ENCODE peak calls at places on chromosomes 12 and 14, in seven cellular contexts. K, U, G, N, O, A and Q are unnamed samples.

GRCh38 chr12:66409195-66409871 is 107.0 kb downstream of the HELB start:
- DNase-seq in K (peak), U (no peak), G (peak), N (no peak), O (peak), A (no peak), Q (no peak)

GRCh38 chr12:57641699-57642442 is 8.9 kb upstream of the B4GALNT1 start:
- DNase-seq in K (no peak), U (no peak), G (no peak), N (no peak), O (no peak), A (no peak), Q (no peak)

GRCh38 chr14:102757646-102758045 is 19.6 kb upstream of the TRAF3 start:
- DNase-seq in K (no peak), U (no peak), G (no peak), N (no peak), O (no peak), A (no peak), Q (no peak)

GRCh38 chr12:131677699-131678098 is 33.2 kb upstream of the SFSWAP start:
- DNase-seq in K (no peak), U (peak), G (no peak), N (no peak), O (no peak), A (no peak), Q (no peak)

GRCh38 chr14:51053157-51053556 is 41.7 kb downstream of the TRIM9 start:
- DNase-seq in K (no peak), U (no peak), G (no peak), N (no peak), O (peak), A (no peak), Q (no peak)

GRCh38 chr14:65278589-65278988 is 133.9 kb upstream of the FUT8 start:
- DNase-seq in K (no peak), U (no peak), G (no peak), N (no peak), O (no peak), A (no peak), Q (no peak)

GRCh38 chr12:7369274-7369729 is 65.4 kb downstream of the ACSM4 start:
- DNase-seq in K (no peak), U (no peak), G (no peak), N (no peak), O (no peak), A (no peak), Q (no peak)

GRCh38 chr12:97936165-97936564 is 473.6 kb downstream of the RMST start:
- DNase-seq in K (no peak), U (no peak), G (no peak), N (no peak), O (no peak), A (no peak), Q (no peak)

GRCh38 chr14:34328178-34328577 is 133.9 kb downstream of the SPTSSA start:
- DNase-seq in K (no peak), U (no peak), G (no peak), N (no peak), O (peak), A (no peak), Q (no peak)

GRCh38 chr12:123519151-123520001 is 14.1 kb downstream of the RILPL1 start:
- DNase-seq in K (no peak), U (peak), G (no peak), N (peak), O (peak), A (no peak), Q (peak)

GRCh38 chr12:110639336-110640178 is 25.6 kb downstream of the TCTN1 start:
- DNase-seq in K (peak), U (no peak), G (no peak), N (no peak), O (peak), A (no peak), Q (no peak)

GRCh38 chr14:64778114-64778754 is 74.0 kb downstream of the PLEKHG3 start:
- DNase-seq in K (no peak), U (no peak), G (no peak), N (no peak), O (no peak), A (no peak), Q (no peak)

GRCh38 chr14:68941820-68942219 is 37.3 kb downstream of the ACTN1 start:
- DNase-seq in K (peak), U (peak), G (peak), N (peak), O (peak), A (no peak), Q (peak)

GRCh38 chr14:47919994-47920393 is 244.6 kb upstream of the MDGA2 start:
- DNase-seq in K (no peak), U (no peak), G (peak), N (no peak), O (no peak), A (no peak), Q (no peak)

GRCh38 chr12:1466481-1467260 is 127.7 kb downstream of the FBXL14 start:
- DNase-seq in K (no peak), U (no peak), G (no peak), N (no peak), O (no peak), A (no peak), Q (no peak)

GRCh38 chr12:92593734-92594402 is 108.9 kb upstream of the PLEKHG7 start:
- DNase-seq in K (no peak), U (peak), G (no peak), N (peak), O (peak), A (no peak), Q (peak)

GRCh38 chr12:127143020-127143419 is 1124.0 kb upstream of the TMEM132C start:
- DNase-seq in K (no peak), U (no peak), G (peak), N (no peak), O (no peak), A (no peak), Q (no peak)

GRCh38 chr12:98699568-98699967 is 54.5 kb downstream of the APAF1 start:
- DNase-seq in K (no peak), U (no peak), G (no peak), N (no peak), O (peak), A (no peak), Q (no peak)

GRCh38 chr12:68587448-68587873 is 23.2 kb upstream of the RAP1B start:
- DNase-seq in K (no peak), U (no peak), G (no peak), N (no peak), O (no peak), A (no peak), Q (no peak)

GRCh38 chr12:57734586-57734985 is 4.0 kb downstream of the AGAP2 start:
- DNase-seq in K (no peak), U (no peak), G (no peak), N (no peak), O (no peak), A (no peak), Q (no peak)

GRCh38 chr14:61218765-61219164 is 62.4 kb downstream of the TMEM30B start:
- DNase-seq in K (no peak), U (no peak), G (no peak), N (no peak), O (no peak), A (no peak), Q (no peak)

GRCh38 chr12:100295764-100296555 is 29.0 kb downstream of the SCYL2 start:
- DNase-seq in K (no peak), U (no peak), G (no peak), N (no peak), O (peak), A (no peak), Q (no peak)

GRCh38 chr12:67425394-67425793 is 156.2 kb downstream of the CAND1 start:
- DNase-seq in K (no peak), U (no peak), G (no peak), N (no peak), O (no peak), A (no peak), Q (no peak)

GRCh38 chr12:101221301-101221700 is 11.3 kb upstream of the SLC5A8 start:
- DNase-seq in K (no peak), U (no peak), G (no peak), N (no peak), O (no peak), A (no peak), Q (no peak)

GRCh38 chr14:73476451-73476905 is 14.3 kb upstream of the RIOX1 start:
- DNase-seq in K (no peak), U (no peak), G (no peak), N (no peak), O (no peak), A (no peak), Q (no peak)

GRCh38 chr14:73472182-73473114 is 14.1 kb upstream of the NUMB start:
- DNase-seq in K (peak), U (peak), G (peak), N (peak), O (peak), A (no peak), Q (no peak)

GRCh38 chr14:73471582-73472181 is 13.3 kb upstream of the NUMB start:
- DNase-seq in K (no peak), U (no peak), G (no peak), N (peak), O (no peak), A (no peak), Q (no peak)

GRCh38 chr14:73477618-73478266 is 13.0 kb upstream of the RIOX1 start:
- DNase-seq in K (no peak), U (peak), G (no peak), N (no peak), O (peak), A (no peak), Q (no peak)

DNA sequence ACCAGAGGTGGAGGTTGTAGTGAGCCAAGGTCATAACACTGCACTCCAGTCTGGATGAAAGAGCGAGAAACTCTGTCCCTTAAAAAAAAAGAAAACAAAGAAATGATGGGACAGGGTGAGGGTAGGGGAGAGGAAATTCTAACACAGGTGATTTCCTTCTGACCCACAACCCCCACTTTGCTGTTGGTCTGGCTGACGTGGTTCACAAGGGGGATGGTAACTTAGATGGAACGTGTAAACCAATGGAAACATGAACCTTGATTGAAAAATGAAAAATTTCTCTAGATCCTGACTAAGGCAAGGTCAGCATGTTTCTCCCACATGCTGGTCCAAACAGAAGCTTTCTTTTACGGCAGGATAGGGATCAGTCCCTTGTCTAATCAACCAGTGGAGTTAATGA is 15.8 kb upstream of the RIOX1 start:
- DNase-seq in K (no peak), U (no peak), G (no peak), N (no peak), O (no peak), A (no peak), Q (no peak)
- TF ChIP-seq CTCF in K (no peak), U (no peak), G (no peak), N (no peak), O (no peak), A (no peak), Q (no peak)

GRCh38 chr14:97976861-97977260 is 1179.7 kb downstream of the VRK1 start:
- DNase-seq in K (no peak), U (peak), G (no peak), N (no peak), O (no peak), A (no peak), Q (no peak)

GRCh38 chr14:97977711-97978261 is 1180.6 kb downstream of the VRK1 start:
- DNase-seq in K (no peak), U (peak), G (no peak), N (no peak), O (no peak), A (peak), Q (no peak)

GRCh38 chr14:97975960-97976359 is 1178.8 kb downstream of the VRK1 start:
- DNase-seq in K (no peak), U (no peak), G (no peak), N (no peak), O (no peak), A (no peak), Q (no peak)

DNA sequence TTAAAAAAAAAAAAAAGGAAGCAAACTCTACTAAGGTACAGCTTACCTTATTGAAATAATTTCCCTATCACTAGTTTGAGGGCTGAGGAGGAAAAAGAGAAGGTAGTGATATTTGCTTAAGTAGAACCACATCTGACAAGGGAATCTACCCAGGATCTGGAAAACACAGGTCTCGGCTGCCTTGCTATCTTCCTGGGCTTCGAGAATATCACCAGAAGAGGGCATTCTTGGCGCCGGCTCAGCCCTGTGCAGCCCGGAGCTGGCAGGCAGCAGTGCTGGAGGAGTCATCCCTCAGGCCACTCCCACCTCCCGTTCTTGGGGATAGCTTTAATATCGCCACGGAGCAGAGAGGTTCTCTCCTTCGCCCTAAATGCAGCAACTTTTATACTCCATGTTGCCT is 1181.2 kb downstream of the VRK1 start:
- DNase-seq in K (no peak), U (peak), G (peak), N (peak), O (no peak), A (peak), Q (peak)
- TF ChIP-seq CTCF in K (no peak), U (no peak), G (peak), N (peak), O (no peak), A (no peak), Q (peak)

GRCh38 chr12:29427964-29428363 is 47.0 kb upstream of the ERGIC2 start:
- DNase-seq in K (no peak), U (no peak), G (peak), N (no peak), O (no peak), A (no peak), Q (no peak)
- TF ChIP-seq CTCF in K (peak), U (no peak), G (peak), N (no peak), O (no peak), A (no peak), Q (no peak)

DNA sequence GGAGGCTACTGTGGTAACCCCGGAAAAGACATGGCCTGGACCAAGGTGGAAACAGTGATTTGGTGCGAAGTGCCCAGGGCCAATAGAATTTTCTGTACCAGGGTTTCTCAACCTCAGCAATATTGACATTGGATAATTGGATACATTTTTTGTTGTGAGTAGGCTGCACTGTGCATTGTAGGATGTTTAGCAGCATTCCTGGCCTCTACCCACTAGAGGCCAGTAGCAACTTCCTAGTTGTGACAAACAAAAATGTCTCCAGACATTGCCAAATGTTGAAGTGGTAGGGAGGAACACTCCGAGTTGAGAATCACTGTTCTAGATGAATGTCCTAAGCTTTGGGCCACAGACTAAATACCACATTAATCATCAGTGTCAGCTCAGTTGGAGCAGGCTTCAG is 6.2 kb upstream of the CGRRF1 start:
- DNase-seq in K (no peak), U (no peak), G (no peak), N (no peak), O (peak), A (no peak), Q (no peak)
- TF ChIP-seq CTCF in K (peak), U (no peak), G (peak), N (peak), O (peak), A (no peak), Q (peak)